ENCODE peak calls at places on chromosomes 1 and 21, in eight cellular contexts. G is OCI-LY7; F is neural progenitor cell; J is skeletal muscle cell; H is SJSA1; R is H1; U is CD4-positive, alpha-beta memory T cell; Y is IMR-90. B is an unnamed sample.

GRCh38 chr1:157363660-157364140 is 188.6 kb downstream of the FCRL5 start:
- DNase-seq in G (peak), F (peak), J (no peak), H (no peak), R (peak), U (no peak), Y (peak), B (peak)

GRCh38 chr1:214579183-214579582 is 23.8 kb upstream of the CENPF start:
- DNase-seq in G (peak), F (no peak), J (no peak), H (no peak), R (no peak), U (no peak), Y (no peak), B (no peak)

GRCh38 chr1:58814251-58815068 is 30.6 kb upstream of the JUN start:
- DNase-seq in G (no peak), F (peak), J (no peak), H (peak), R (peak), U (no peak), Y (peak), B (no peak)

GRCh38 chr1:34984435-34985062 is 598 bp downstream of the TMEM35B start:
- DNase-seq in G (peak), F (peak), J (no peak), H (peak), R (no peak), U (peak), Y (peak), B (peak)

GRCh38 chr21:44871576-44872265 is 1.8 kb downstream of the PTTG1IP start:
- DNase-seq in G (no peak), F (no peak), J (no peak), H (peak), R (no peak), U (no peak), Y (peak), B (peak)

GRCh38 chr1:175480343-175480827 is 263.0 kb downstream of the TNR start:
- DNase-seq in G (no peak), F (no peak), J (no peak), H (no peak), R (no peak), U (no peak), Y (no peak), B (no peak)

GRCh38 chr1:231862611-231863010 is 236.0 kb downstream of the DISC1 start:
- DNase-seq in G (no peak), F (no peak), J (no peak), H (no peak), R (no peak), U (no peak), Y (no peak), B (no peak)

GRCh38 chr1:203069028-203069804 is 16.6 kb downstream of the MYOG start:
- DNase-seq in G (no peak), F (no peak), J (no peak), H (no peak), R (no peak), U (no peak), Y (no peak), B (peak)

GRCh38 chr1:231053493-231054162 is 13.6 kb upstream of the FAM89A start:
- DNase-seq in G (no peak), F (no peak), J (peak), H (peak), R (no peak), U (no peak), Y (peak), B (peak)

GRCh38 chr1:171233183-171233582 is 15.1 kb upstream of the FMO1 start:
- DNase-seq in G (no peak), F (no peak), J (no peak), H (no peak), R (no peak), U (no peak), Y (no peak), B (no peak)

GRCh38 chr1:64909021-64909420 is 57.3 kb downstream of the JAK1 start:
- DNase-seq in G (no peak), F (no peak), J (no peak), H (no peak), R (no peak), U (no peak), Y (no peak), B (no peak)

GRCh38 chr1:150213170-150214098 is 22.5 kb downstream of the ANP32E start:
- DNase-seq in G (peak), F (peak), J (peak), H (peak), R (peak), U (peak), Y (peak), B (peak)

GRCh38 chr1:154812911-154813816 is 56.9 kb downstream of the KCNN3 start:
- DNase-seq in G (no peak), F (peak), J (no peak), H (no peak), R (no peak), U (no peak), Y (peak), B (peak)

GRCh38 chr1:19113362-19114092 is 96.5 kb downstream of the UBR4 start:
- DNase-seq in G (peak), F (peak), J (no peak), H (peak), R (no peak), U (peak), Y (peak), B (no peak)

GRCh38 chr1:224430511-224431113 is 4.0 kb downstream of the WDR26 start:
- DNase-seq in G (peak), F (no peak), J (peak), H (no peak), R (no peak), U (peak), Y (peak), B (peak)

GRCh38 chr1:204323887-204324286 is 35.8 kb downstream of the PLEKHA6 start:
- DNase-seq in G (no peak), F (no peak), J (peak), H (no peak), R (no peak), U (no peak), Y (peak), B (peak)

GRCh38 chr1:36803870-36804560 is 230.3 kb downstream of the GRIK3 start:
- DNase-seq in G (no peak), F (no peak), J (no peak), H (no peak), R (no peak), U (no peak), Y (no peak), B (no peak)

GRCh38 chr1:171424494-171424893 is 60.8 kb upstream of the PRRC2C start:
- DNase-seq in G (no peak), F (no peak), J (no peak), H (no peak), R (no peak), U (no peak), Y (no peak), B (no peak)

GRCh38 chr1:5119496-5120234 is 465.3 kb downstream of the AJAP1 start:
- DNase-seq in G (no peak), F (peak), J (no peak), H (no peak), R (peak), U (no peak), Y (no peak), B (no peak)

GRCh38 chr1:114248162-114248561 is 94.5 kb upstream of the SYT6 start:
- DNase-seq in G (no peak), F (no peak), J (no peak), H (no peak), R (no peak), U (no peak), Y (no peak), B (no peak)

GRCh38 chr21:41564871-41565281 is 56.9 kb upstream of the TMPRSS2 start:
- DNase-seq in G (no peak), F (no peak), J (peak), H (no peak), R (no peak), U (no peak), Y (no peak), B (peak)

GRCh38 chr1:198829948-198830347 is 191.1 kb downstream of the PTPRC start:
- DNase-seq in G (no peak), F (peak), J (no peak), H (no peak), R (no peak), U (no peak), Y (peak), B (peak)

GRCh38 chr1:207427832-207428231 is 26.3 kb upstream of the CR2 start:
- DNase-seq in G (no peak), F (no peak), J (no peak), H (no peak), R (no peak), U (no peak), Y (no peak), B (no peak)

GRCh38 chr1:207421078-207421477 is 33.0 kb upstream of the CR2 start:
- DNase-seq in G (no peak), F (no peak), J (no peak), H (no peak), R (no peak), U (no peak), Y (no peak), B (no peak)

GRCh38 chr1:207428783-207429182 is 25.3 kb upstream of the CR2 start:
- DNase-seq in G (no peak), F (no peak), J (no peak), H (no peak), R (no peak), U (no peak), Y (no peak), B (no peak)

GRCh38 chr1:207423560-207424292 is 30.4 kb upstream of the CR2 start:
- DNase-seq in G (no peak), F (peak), J (no peak), H (no peak), R (no peak), U (no peak), Y (no peak), B (no peak)

GRCh38 chr1:207424570-207425131 is 29.5 kb upstream of the CR2 start:
- DNase-seq in G (no peak), F (no peak), J (no peak), H (no peak), R (no peak), U (no peak), Y (no peak), B (no peak)
- H3K4me3 ChIP-seq in G (no peak), F (no peak), J (no peak), H (no peak), R (no peak), U (no peak), Y (no peak), B (no peak)

GRCh38 chr1:109864063-109864822 is 46.4 kb upstream of the CSF1 start:
- DNase-seq in G (no peak), F (no peak), J (no peak), H (no peak), R (no peak), U (peak), Y (peak), B (peak)
- H3K4me3 ChIP-seq in G (no peak), F (no peak), J (peak), H (no peak), R (no peak), U (no peak), Y (no peak), B (no peak)

GRCh38 chr1:110344152-110344551 is 5.0 kb downstream of the RBM15 start:
- DNase-seq in G (no peak), F (no peak), J (no peak), H (no peak), R (no peak), U (no peak), Y (no peak), B (no peak)
- H3K4me3 ChIP-seq in G (peak), F (peak), J (no peak), H (no peak), R (peak), U (no peak), Y (no peak), B (peak)

DNA sequence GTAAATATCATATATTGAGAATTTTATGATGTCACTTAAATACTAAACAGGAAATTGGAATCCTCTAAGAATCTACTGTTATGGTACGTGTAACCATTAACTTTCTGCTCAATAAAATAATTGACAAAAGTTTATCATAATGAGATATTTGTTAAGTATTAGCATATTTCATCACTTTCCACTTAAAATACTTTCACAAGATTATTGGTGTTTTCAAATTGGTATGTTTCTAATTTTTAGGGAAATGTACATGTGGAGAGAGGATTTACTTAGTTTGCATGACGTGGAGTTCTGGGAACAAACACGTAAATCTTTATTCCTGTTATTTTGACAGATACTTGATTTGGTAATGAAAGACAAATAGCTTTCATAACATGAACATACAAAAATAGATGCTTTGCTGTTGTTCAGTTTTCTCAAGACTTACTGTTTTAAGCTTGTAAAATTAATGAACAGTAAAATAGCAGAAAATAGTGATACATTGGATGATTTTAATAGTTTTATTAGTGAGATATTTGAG is 1.6 kb downstream of the SRSF11 start:
- DNase-seq in G (no peak), F (no peak), J (no peak), H (no peak), R (no peak), U (no peak), Y (no peak), B (peak)
- H3K4me3 ChIP-seq in G (peak), F (peak), J (peak), H (peak), R (peak), U (no peak), Y (peak), B (peak)